ENCODE peak calls at places on chromosomes 2 and 18, in five cellular contexts. One of them, this sample, is unnamed. For H3K4me1, the result is how much of the 10 kb centered on the place peaks cover.

GRCh38 chr18:22844184-22844583 is 88.9 kb upstream of the RBBP8 start:
- DNase-seq in kidney: no peak
- DNase-seq in cardiac muscle cell: no peak
- DNase-seq in tibial artery: no peak
- DNase-seq in small intestine: peak
- DNase-seq in this sample: no peak

GRCh38 chr2:121766624-121767023 is 11.2 kb downstream of the TSN start:
- DNase-seq in kidney: no peak
- DNase-seq in tibial artery: no peak
- DNase-seq in cardiac muscle cell: no peak
- DNase-seq in small intestine: no peak
- DNase-seq in this sample: no peak

GRCh38 chr2:158619496-158619895 is 162.7 kb downstream of the PKP4 start:
- DNase-seq in cardiac muscle cell: no peak
- DNase-seq in kidney: no peak
- DNase-seq in tibial artery: no peak
- DNase-seq in small intestine: peak
- DNase-seq in this sample: no peak

GRCh38 chr18:45437399-45437798 is 177.9 kb upstream of the SLC14A2 start:
- DNase-seq in tibial artery: no peak
- DNase-seq in kidney: no peak
- DNase-seq in cardiac muscle cell: no peak
- DNase-seq in small intestine: no peak
- DNase-seq in this sample: no peak

GRCh38 chr2:70716131-70716766 is 51.8 kb downstream of the ADD2 start:
- DNase-seq in small intestine: no peak
- DNase-seq in tibial artery: no peak
- DNase-seq in kidney: no peak
- DNase-seq in cardiac muscle cell: no peak
- DNase-seq in this sample: peak

GRCh38 chr2:40155728-40156127 is 296.2 kb downstream of the SLC8A1 start:
- DNase-seq in cardiac muscle cell: no peak
- DNase-seq in small intestine: no peak
- DNase-seq in tibial artery: no peak
- DNase-seq in kidney: no peak
- DNase-seq in this sample: no peak

GRCh38 chr18:49006641-49007136 is 55.9 kb upstream of the SMAD7 start:
- DNase-seq in kidney: peak
- DNase-seq in cardiac muscle cell: no peak
- DNase-seq in small intestine: no peak
- DNase-seq in tibial artery: no peak
- DNase-seq in this sample: no peak

GRCh38 chr2:66929632-66930385 is 467.3 kb upstream of the ETAA1 start:
- DNase-seq in kidney: peak
- DNase-seq in cardiac muscle cell: peak
- DNase-seq in small intestine: peak
- DNase-seq in tibial artery: no peak
- DNase-seq in this sample: no peak

GRCh38 chr2:193985272-193985671 is 1671.8 kb upstream of the SLC39A10 start:
- DNase-seq in small intestine: no peak
- DNase-seq in tibial artery: no peak
- DNase-seq in cardiac muscle cell: no peak
- DNase-seq in kidney: no peak
- DNase-seq in this sample: no peak

GRCh38 chr2:172710584-172711024 is 25.0 kb upstream of the RAPGEF4 start:
- DNase-seq in tibial artery: no peak
- DNase-seq in kidney: no peak
- DNase-seq in cardiac muscle cell: peak
- DNase-seq in small intestine: peak
- DNase-seq in this sample: no peak

GRCh38 chr2:37781028-37781427 is 109.6 kb upstream of the CDC42EP3 start:
- DNase-seq in kidney: no peak
- DNase-seq in cardiac muscle cell: no peak
- DNase-seq in small intestine: peak
- DNase-seq in tibial artery: no peak
- DNase-seq in this sample: no peak

GRCh38 chr2:37776487-37776886 is 105.0 kb upstream of the CDC42EP3 start:
- DNase-seq in tibial artery: no peak
- DNase-seq in cardiac muscle cell: no peak
- DNase-seq in kidney: no peak
- DNase-seq in small intestine: no peak
- DNase-seq in this sample: no peak

GRCh38 chr2:37779611-37780010 is 108.2 kb upstream of the CDC42EP3 start:
- DNase-seq in tibial artery: no peak
- DNase-seq in small intestine: no peak
- DNase-seq in kidney: no peak
- DNase-seq in cardiac muscle cell: no peak
- DNase-seq in this sample: no peak

GRCh38 chr2:37780097-37780676 is 108.7 kb upstream of the CDC42EP3 start:
- DNase-seq in kidney: no peak
- DNase-seq in cardiac muscle cell: no peak
- DNase-seq in small intestine: no peak
- DNase-seq in tibial artery: no peak
- DNase-seq in this sample: no peak

DNA sequence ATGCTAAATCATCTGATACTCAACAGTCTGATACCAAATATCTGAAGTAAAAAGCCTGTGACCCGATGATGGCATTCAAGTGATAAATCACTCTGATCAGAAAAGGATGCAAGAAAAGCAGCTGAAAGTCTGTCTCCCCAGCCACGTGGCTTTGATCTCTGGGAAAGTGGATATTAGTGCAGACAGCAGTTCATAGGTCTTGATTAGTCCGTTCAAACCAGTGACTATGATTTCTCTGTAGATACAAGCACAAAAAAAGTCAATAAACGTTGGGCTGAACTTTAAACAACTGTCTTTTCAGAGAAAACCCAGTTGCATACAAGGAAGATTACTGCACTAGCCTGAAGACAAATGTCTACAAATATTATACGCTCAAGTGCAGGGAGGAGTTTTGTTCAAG is 107.7 kb upstream of the CDC42EP3 start:
- DNase-seq in tibial artery: no peak
- DNase-seq in small intestine: no peak
- DNase-seq in cardiac muscle cell: no peak
- DNase-seq in kidney: no peak
- DNase-seq in this sample: no peak
- H3K4me1 ChIP-seq in tibial artery: under half
- H3K4me1 ChIP-seq in small intestine: under half
- H3K4me1 ChIP-seq in cardiac muscle cell: under half
- H3K4me1 ChIP-seq in kidney: under half
- H3K4me1 ChIP-seq in this sample: under half

DNA sequence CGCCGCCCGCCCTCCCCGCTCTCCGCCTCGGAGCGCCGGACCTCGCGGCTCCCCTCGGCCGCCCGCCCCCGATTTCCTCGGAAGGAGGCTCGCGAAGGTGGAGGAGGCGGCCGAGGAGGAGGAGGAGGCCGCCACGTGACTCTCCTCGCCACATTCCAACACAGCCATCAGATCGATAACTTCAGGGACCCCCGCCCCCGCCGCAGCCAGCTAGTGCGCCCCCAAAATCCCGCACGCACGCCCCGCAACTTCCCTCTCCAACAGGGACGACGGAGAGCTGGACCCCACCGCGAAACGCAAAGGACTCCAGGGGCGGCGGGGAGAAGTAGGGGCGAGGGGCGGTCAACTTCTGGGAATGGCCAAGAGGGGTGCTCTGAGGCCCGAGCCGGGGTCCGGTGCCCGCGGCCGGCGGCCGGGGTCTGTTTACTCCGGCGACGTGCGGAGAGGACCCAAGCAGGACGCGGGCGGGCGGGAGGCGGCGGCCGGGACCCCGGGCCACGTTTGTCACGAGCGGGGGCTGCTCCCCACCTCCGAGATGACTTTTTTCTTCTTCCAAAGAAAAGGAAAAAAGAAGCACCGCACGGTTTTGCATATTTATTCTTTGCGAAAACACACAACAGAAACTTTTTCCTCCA is 1.9 kb downstream of the ZNF521 start:
- DNase-seq in cardiac muscle cell: peak
- DNase-seq in small intestine: no peak
- DNase-seq in kidney: peak
- DNase-seq in tibial artery: peak
- DNase-seq in this sample: peak
- H3K4me1 ChIP-seq in cardiac muscle cell: under half
- H3K4me1 ChIP-seq in small intestine: under half
- H3K4me1 ChIP-seq in kidney: under half
- H3K4me1 ChIP-seq in tibial artery: under half
- H3K4me1 ChIP-seq in this sample: under half

DNA sequence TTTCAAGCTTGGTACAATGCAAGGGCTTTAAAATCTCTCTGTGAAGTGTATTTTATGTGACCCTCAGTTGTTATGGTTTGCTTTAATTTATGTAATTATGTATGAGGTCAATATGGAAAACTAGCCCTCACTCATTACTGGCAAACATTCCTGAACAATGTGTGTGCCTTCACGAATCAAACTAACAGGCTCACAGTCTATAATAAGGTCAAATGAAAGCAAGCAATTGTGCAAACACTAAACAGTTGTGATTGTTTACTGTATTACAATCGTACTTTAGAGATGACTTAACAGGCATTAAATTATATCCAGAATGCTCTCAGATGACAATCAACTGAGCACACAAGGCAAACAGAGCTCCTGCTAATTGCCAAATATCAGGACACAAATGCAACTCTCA is 29.6 kb downstream of the COL5A2 start:
- DNase-seq in kidney: no peak
- DNase-seq in tibial artery: no peak
- DNase-seq in small intestine: no peak
- DNase-seq in cardiac muscle cell: no peak
- DNase-seq in this sample: no peak
- H3K4me1 ChIP-seq in kidney: under half
- H3K4me1 ChIP-seq in tibial artery: under half
- H3K4me1 ChIP-seq in small intestine: under half
- H3K4me1 ChIP-seq in cardiac muscle cell: under half
- H3K4me1 ChIP-seq in this sample: under half

GRCh38 chr2:215137329-215137686 is 1.1 kb downstream of the ABCA12 start:
- DNase-seq in tibial artery: no peak
- DNase-seq in cardiac muscle cell: no peak
- DNase-seq in small intestine: no peak
- DNase-seq in kidney: no peak
- DNase-seq in this sample: no peak

GRCh38 chr2:215136669-215137328 is 1.6 kb downstream of the ABCA12 start:
- DNase-seq in kidney: no peak
- DNase-seq in tibial artery: no peak
- DNase-seq in cardiac muscle cell: no peak
- DNase-seq in small intestine: no peak
- DNase-seq in this sample: no peak

GRCh38 chr2:215137741-215138340 is 585 bp downstream of the ABCA12 start:
- DNase-seq in tibial artery: no peak
- DNase-seq in small intestine: no peak
- DNase-seq in kidney: no peak
- DNase-seq in cardiac muscle cell: no peak
- DNase-seq in this sample: no peak

GRCh38 chr2:215140166-215140707 is 1.8 kb upstream of the ABCA12 start:
- DNase-seq in small intestine: no peak
- DNase-seq in tibial artery: no peak
- DNase-seq in cardiac muscle cell: no peak
- DNase-seq in kidney: no peak
- DNase-seq in this sample: no peak

DNA sequence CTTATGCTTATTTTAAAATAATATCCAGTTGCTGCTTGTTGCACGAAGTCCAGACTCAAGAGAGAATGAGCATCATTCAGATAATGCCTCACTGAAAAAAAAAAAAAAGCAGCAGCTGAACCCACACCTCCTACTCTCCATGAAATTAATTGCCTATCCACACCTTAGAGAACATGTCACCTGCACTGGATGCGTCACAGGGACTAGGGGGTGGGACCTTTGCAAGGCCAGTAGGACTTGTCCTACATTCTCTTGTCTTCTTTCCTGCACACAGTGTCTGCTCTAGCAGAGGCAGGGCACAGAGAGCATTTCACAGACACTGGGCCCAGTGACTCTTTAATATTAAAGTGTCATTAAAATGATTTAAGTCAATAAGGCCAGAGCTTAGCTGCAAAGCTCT is at the start of gene ABCA12:
- DNase-seq in kidney: no peak
- DNase-seq in small intestine: no peak
- DNase-seq in tibial artery: no peak
- DNase-seq in cardiac muscle cell: no peak
- DNase-seq in this sample: no peak
- H3K4me1 ChIP-seq in kidney: under half
- H3K4me1 ChIP-seq in small intestine: under half
- H3K4me1 ChIP-seq in tibial artery: under half
- H3K4me1 ChIP-seq in cardiac muscle cell: under half
- H3K4me1 ChIP-seq in this sample: under half

GRCh38 chr2:75558786-75559428 is 1.8 kb downstream of the EVA1A start:
- DNase-seq in cardiac muscle cell: no peak
- DNase-seq in kidney: no peak
- DNase-seq in tibial artery: no peak
- DNase-seq in small intestine: no peak
- DNase-seq in this sample: no peak
- H3K4me1 ChIP-seq in cardiac muscle cell: under half
- H3K4me1 ChIP-seq in kidney: under half
- H3K4me1 ChIP-seq in tibial artery: under half
- H3K4me1 ChIP-seq in small intestine: under half
- H3K4me1 ChIP-seq in this sample: under half

GRCh38 chr2:140276661-140277060 is 1496.5 kb upstream of the NXPH2 start:
- DNase-seq in cardiac muscle cell: no peak
- DNase-seq in kidney: no peak
- DNase-seq in small intestine: no peak
- DNase-seq in tibial artery: no peak
- DNase-seq in this sample: no peak

GRCh38 chr2:140274891-140275290 is 1494.7 kb upstream of the NXPH2 start:
- DNase-seq in cardiac muscle cell: no peak
- DNase-seq in kidney: no peak
- DNase-seq in tibial artery: no peak
- DNase-seq in small intestine: no peak
- DNase-seq in this sample: no peak

GRCh38 chr2:140273396-140273795 is 1493.2 kb upstream of the NXPH2 start:
- DNase-seq in tibial artery: no peak
- DNase-seq in cardiac muscle cell: no peak
- DNase-seq in kidney: no peak
- DNase-seq in small intestine: no peak
- DNase-seq in this sample: no peak

GRCh38 chr2:140273958-140274357 is 1493.8 kb upstream of the NXPH2 start:
- DNase-seq in small intestine: no peak
- DNase-seq in kidney: no peak
- DNase-seq in tibial artery: no peak
- DNase-seq in cardiac muscle cell: no peak
- DNase-seq in this sample: no peak

GRCh38 chr2:140275427-140275826 is 1495.2 kb upstream of the NXPH2 start:
- DNase-seq in cardiac muscle cell: no peak
- DNase-seq in small intestine: no peak
- DNase-seq in tibial artery: no peak
- DNase-seq in kidney: no peak
- DNase-seq in this sample: no peak
- H3K4me1 ChIP-seq in cardiac muscle cell: under half
- H3K4me1 ChIP-seq in small intestine: under half
- H3K4me1 ChIP-seq in tibial artery: under half
- H3K4me1 ChIP-seq in kidney: under half
- H3K4me1 ChIP-seq in this sample: under half

GRCh38 chr2:9231291-9232165 is 24.9 kb downstream of the ASAP2 start:
- DNase-seq in cardiac muscle cell: no peak
- DNase-seq in kidney: peak
- DNase-seq in small intestine: no peak
- DNase-seq in tibial artery: no peak
- DNase-seq in this sample: no peak
- H3K4me1 ChIP-seq in cardiac muscle cell: under half
- H3K4me1 ChIP-seq in kidney: half or more
- H3K4me1 ChIP-seq in small intestine: under half
- H3K4me1 ChIP-seq in tibial artery: under half
- H3K4me1 ChIP-seq in this sample: under half

This sample was measured in H9.